ENCODE peak calls at places on chromosome 21, in six cellular contexts. C, P, E, H, S and V are unnamed samples.
A peak's percentile ranks its signal among the peaks of the same experiment; 100 is the strongest.

GRCh38 chr21:31198575-31198974 is 145.5 kb downstream of the TIAM1 start:
- DNase-seq in C (peak; percentile 41), P (no peak), E (no peak), H (peak; percentile 18), S (no peak), V (no peak)

GRCh38 chr21:14737922-14738321 is 191.8 kb upstream of the SAMSN1 start:
- DNase-seq in C (no peak), P (peak; percentile 31), E (no peak), H (no peak), S (no peak), V (peak; percentile 88)

GRCh38 chr21:33769057-33769456 is 126.8 kb downstream of the ITSN1 start:
- DNase-seq in C (peak; percentile 35), P (no peak), E (no peak), H (no peak), S (no peak), V (no peak)

GRCh38 chr21:41069305-41069642 is 98.7 kb upstream of the BACE2 start:
- DNase-seq in C (no peak), P (no peak), E (no peak), H (no peak), S (no peak), V (no peak)

GRCh38 chr21:41653944-41654625 is 112.8 kb downstream of the RIPK4 start:
- DNase-seq in C (peak; percentile 84), P (no peak), E (no peak), H (no peak), S (peak; percentile 5), V (no peak)

GRCh38 chr21:28233536-28234220 is 759.0 kb downstream of the LTN1 start:
- DNase-seq in C (no peak), P (no peak), E (no peak), H (no peak), S (no peak), V (no peak)

GRCh38 chr21:46188226-46189212 is 4.3 kb upstream of the SPATC1L start:
- DNase-seq in C (peak; percentile 73), P (no peak), E (no peak), H (peak; percentile 82), S (no peak), V (no peak)

GRCh38 chr21:25501996-25502665 is 105.2 kb downstream of the MRPL39 start:
- DNase-seq in C (no peak), P (no peak), E (no peak), H (no peak), S (no peak), V (no peak)

GRCh38 chr21:32599146-32599925 is 12.8 kb downstream of the CFAP298 start:
- DNase-seq in C (no peak), P (no peak), E (no peak), H (no peak), S (no peak), V (no peak)

GRCh38 chr21:29189358-29189757 is 58.9 kb downstream of the MAP3K7CL start:
- DNase-seq in C (peak; percentile 56), P (no peak), E (no peak), H (no peak), S (no peak), V (no peak)

GRCh38 chr21:14403681-14404318 is 20.9 kb upstream of the HSPA13 start:
- DNase-seq in C (peak; percentile 23), P (no peak), E (no peak), H (no peak), S (no peak), V (peak; percentile 15)

GRCh38 chr21:46569071-46569470 is 35.8 kb downstream of the S100B start:
- DNase-seq in C (no peak), P (no peak), E (no peak), H (no peak), S (no peak), V (no peak)

GRCh38 chr21:26098758-26099157 is 71.8 kb downstream of the APP start:
- DNase-seq in C (peak; percentile 35), P (no peak), E (no peak), H (no peak), S (no peak), V (no peak)

GRCh38 chr21:29580886-29581285 is 282.2 kb downstream of the BACH1 start:
- DNase-seq in C (no peak), P (no peak), E (no peak), H (no peak), S (no peak), V (no peak)

GRCh38 chr21:45539796-45540600 is 2.2 kb downstream of the SLC19A1 start:
- DNase-seq in C (no peak), P (peak; percentile 24), E (no peak), H (peak; percentile 54), S (peak; percentile 43), V (no peak)

GRCh38 chr21:37684115-37684493 is 232.2 kb downstream of the KCNJ6 start:
- DNase-seq in C (no peak), P (no peak), E (no peak), H (no peak), S (no peak), V (no peak)

GRCh38 chr21:37366488-37367300 is at the start of gene DYRK1A:
- DNase-seq in C (peak; percentile 98), P (peak; percentile 97), E (peak; percentile 99), H (peak; percentile 98), S (peak; percentile 99), V (peak; percentile 98)

GRCh38 chr21:14457762-14458161 is 74.8 kb upstream of the HSPA13 start:
- DNase-seq in C (no peak), P (no peak), E (no peak), H (no peak), S (no peak), V (no peak)

GRCh38 chr21:40730051-40730760 is 116.8 kb downstream of the DSCAM start:
- DNase-seq in C (no peak), P (no peak), E (no peak), H (no peak), S (no peak), V (no peak)

GRCh38 chr21:39613029-39613934 is 542 bp downstream of the B3GALT5 start:
- DNase-seq in C (peak; percentile 35), P (no peak), E (no peak), H (no peak), S (no peak), V (no peak)
- H3K4me3 ChIP-seq in C (peak overlapping the region; percentile 17), P (peak overlapping the region; percentile 41), E (peak overlapping the region; percentile 48), H (no peak overlapping the region), S (no peak overlapping the region), V (no peak overlapping the region)

GRCh38 chr21:35048706-35049617 is at the start of gene RUNX1:
- DNase-seq in C (peak; percentile 96), P (peak; percentile 52), E (no peak), H (no peak), S (no peak), V (peak; percentile 53)
- H3K4me1 ChIP-seq in C (peaks cover 14% of the 10 kb centered on the region), P (peaks cover 36% of the 10 kb centered on the region), E (no peaks in the 10 kb centered on the region), H (peaks cover 27% of the 10 kb centered on the region), S (peaks cover 3% of the 10 kb centered on the region), V (peaks cover 24% of the 10 kb centered on the region)

GRCh38 chr21:43916691-43917514 is 51.9 kb downstream of the AGPAT3 start:
- DNase-seq in C (no peak), P (no peak), E (no peak), H (no peak), S (peak; percentile 50), V (peak; percentile 41)
- H3K4me3 ChIP-seq in C (peak overlapping the region; percentile 5), P (peak overlapping the region; percentile 38), E (no peak overlapping the region), H (no peak overlapping the region), S (peak overlapping the region; percentile 35), V (no peak overlapping the region)

DNA sequence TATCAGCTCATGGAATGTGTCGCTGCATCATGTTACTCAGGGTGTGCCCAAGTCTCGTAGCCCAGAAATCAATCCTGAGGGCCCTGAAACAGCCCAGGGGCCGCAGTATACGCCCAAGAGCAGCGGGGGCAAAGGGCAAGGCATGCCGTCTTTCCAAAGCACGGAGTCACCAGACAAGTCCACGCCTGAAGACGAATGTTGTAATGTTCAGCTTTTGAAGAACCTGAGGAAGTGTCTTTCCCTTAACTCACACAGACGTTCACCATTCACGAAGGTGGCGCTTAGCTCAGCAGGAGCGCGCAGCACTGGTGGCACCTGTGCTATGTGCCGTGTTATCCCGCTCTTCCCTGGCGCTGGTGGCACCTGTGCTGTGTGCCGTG is 18.8 kb upstream of the PWP2 start:
- DNase-seq in C (no peak), P (peak; percentile 10), E (no peak), H (no peak), S (peak; percentile 88), V (peak; percentile 78)
- H3K4me1 ChIP-seq in C (peaks cover 3% of the 10 kb centered on the region), P (peaks cover 31% of the 10 kb centered on the region), E (no peaks in the 10 kb centered on the region), H (peaks cover 48% of the 10 kb centered on the region), S (peaks cover 15% of the 10 kb centered on the region), V (peaks cover 35% of the 10 kb centered on the region)

GRCh38 chr21:16419188-16419874 is 689.5 kb downstream of the USP25 start:
- DNase-seq in C (peak; percentile 98), P (peak; percentile 81), E (peak; percentile 81), H (peak; percentile 85), S (no peak), V (no peak)
- H3K4me3 ChIP-seq in C (peak overlapping the region; percentile 26), P (peak overlapping the region; percentile 27), E (peak overlapping the region; percentile 17), H (peak overlapping the region; percentile 50), S (no peak overlapping the region), V (no peak overlapping the region)